ENCODE peak calls at places on chromosome 20, in nine cellular contexts. M, U, O, T, P, R, B, G and K are unnamed samples.

GRCh38 chr20:23133560-23133998 is 47.5 kb upstream of the CD93 start:
- DNase-seq in U (no peak), M (no peak), T (no peak), B (no peak), O (no peak), P (no peak), G (no peak), R (no peak), K (no peak)

GRCh38 chr20:14902432-14903089 is 565.1 kb upstream of the FLRT3 start:
- DNase-seq in O (no peak), R (no peak), M (no peak), U (no peak), G (no peak), B (no peak), P (no peak), T (no peak), K (no peak)

GRCh38 chr20:4556781-4557180 is 164.9 kb upstream of the PRND start:
- DNase-seq in P (no peak), B (no peak), M (no peak), G (no peak), R (no peak), T (no peak), U (no peak), O (no peak), K (no peak)

GRCh38 chr20:20505554-20505953 is 137.7 kb downstream of the INSM1 start:
- DNase-seq in P (no peak), T (no peak), B (no peak), O (no peak), G (no peak), U (no peak), M (no peak), R (no peak), K (no peak)

GRCh38 chr20:38113401-38114325 is 51.4 kb downstream of the TGM2 start:
- DNase-seq in R (no peak), O (no peak), M (no peak), T (peak; percentile 56), G (no peak), P (no peak), B (no peak), U (peak; percentile 27), K (no peak)

GRCh38 chr20:6525447-6526303 is 241.8 kb upstream of the BMP2 start:
- DNase-seq in G (no peak), R (peak; percentile 48), B (no peak), O (no peak), T (no peak), U (no peak), P (peak; percentile 71), M (no peak), K (peak; percentile 19)

GRCh38 chr20:33659341-33660034 is 2.6 kb upstream of the C20orf144 start:
- DNase-seq in B (no peak), R (no peak), U (no peak), G (no peak), P (no peak), M (no peak), T (peak; percentile 17), O (no peak), K (no peak)

GRCh38 chr20:38330638-38331037 is 15.6 kb upstream of the LBP start:
- DNase-seq in T (no peak), P (no peak), M (no peak), O (no peak), B (peak; percentile 42), G (no peak), U (no peak), R (no peak), K (no peak)

GRCh38 chr20:1987826-1988225 is 6.0 kb downstream of the PDYN start:
- DNase-seq in O (no peak), U (no peak), G (no peak), M (no peak), R (peak; percentile 19), P (peak; percentile 26), B (no peak), T (no peak), K (peak; percentile 35)

GRCh38 chr20:50310673-50311051 is 120.0 kb downstream of the CEBPB start:
- DNase-seq in M (no peak), R (no peak), U (no peak), G (no peak), B (no peak), T (no peak), O (no peak), P (no peak), K (no peak)

GRCh38 chr20:45061244-45061643 is 39.7 kb downstream of the KCNS1 start:
- DNase-seq in B (no peak), O (no peak), T (no peak), P (peak; percentile 96), M (peak; percentile 51), U (peak; percentile 26), G (peak; percentile 72), R (peak; percentile 90), K (peak; percentile 79)

GRCh38 chr20:62311150-62311549 is 8.4 kb downstream of the ADRM1 start:
- DNase-seq in M (no peak), U (no peak), T (no peak), B (no peak), O (no peak), R (no peak), G (no peak), P (no peak), K (no peak)

GRCh38 chr20:41223112-41223511 is 85.8 kb downstream of the PLCG1 start:
- DNase-seq in T (no peak), B (no peak), U (no peak), O (no peak), G (no peak), P (peak; percentile 59), M (no peak), R (peak; percentile 47), K (peak; percentile 45)

GRCh38 chr20:46951405-46951804 is 56.8 kb downstream of the EYA2 start:
- DNase-seq in T (no peak), G (no peak), R (peak; percentile 75), O (no peak), U (no peak), P (peak; percentile 37), B (no peak), M (no peak), K (no peak)

GRCh38 chr20:20780127-20780822 is 67.8 kb upstream of the RALGAPA2 start:
- DNase-seq in T (peak; percentile 80), G (no peak), R (peak; percentile 25), B (peak; percentile 85), U (no peak), M (no peak), P (no peak), O (peak; percentile 80), K (peak; percentile 41)

GRCh38 chr20:13220194-13220856 is 749 bp upstream of the ISM1 start:
- DNase-seq in T (no peak), G (no peak), O (peak; percentile 71), R (peak; percentile 32), U (no peak), B (peak; percentile 82), M (no peak), P (peak; percentile 10), K (peak; percentile 21)

DNA sequence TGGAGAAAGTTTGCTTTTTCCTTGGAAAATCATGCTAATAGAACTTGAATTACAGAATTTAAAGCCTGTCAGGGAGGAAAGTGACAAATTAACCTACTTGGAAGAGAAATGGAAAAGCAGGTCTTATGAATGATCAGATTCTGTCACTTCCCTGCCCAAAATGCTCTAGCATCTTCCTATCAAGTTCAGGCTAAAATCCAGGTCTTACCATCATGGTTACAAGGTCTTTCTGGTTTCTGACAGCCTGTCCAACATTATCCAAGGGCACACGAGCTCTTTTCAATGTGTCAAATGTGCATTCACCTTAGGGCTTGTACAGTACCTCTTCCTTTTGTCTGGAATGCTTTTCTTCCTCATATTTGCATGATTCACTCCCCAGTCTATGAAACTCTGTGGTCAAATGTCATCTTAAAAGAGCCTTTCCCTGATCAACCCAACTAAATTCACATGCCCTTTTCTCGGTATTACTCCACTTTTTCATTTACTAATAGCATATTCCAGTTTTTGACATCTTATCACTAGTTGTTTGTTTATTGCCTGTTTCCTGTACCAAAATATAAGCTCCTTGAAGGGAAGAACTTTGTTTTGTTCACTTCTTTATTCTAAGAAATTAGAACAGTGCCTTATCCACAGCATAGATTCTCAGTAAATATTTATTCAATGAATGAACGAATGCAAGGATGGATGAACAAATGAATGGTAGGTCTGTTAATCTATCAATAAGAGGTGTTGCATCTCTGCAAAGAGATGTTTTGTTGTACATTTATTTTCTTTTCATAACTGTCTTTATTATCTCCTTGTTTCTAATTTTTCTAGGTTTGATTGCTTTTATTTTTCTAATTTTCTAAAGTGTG is 139.5 kb downstream of the BCAS1 start:
- DNase-seq in R (no peak), B (no peak), P (peak; percentile 70), M (no peak), T (peak; percentile 3), O (no peak), G (no peak), U (no peak), K (no peak)
- H3K4me3 ChIP-seq in R (no peak overlapping the region), B (no peak overlapping the region), P (no peak overlapping the region), M (no peak overlapping the region), T (no peak overlapping the region), O (no peak overlapping the region), G (no peak overlapping the region), U (no peak overlapping the region), K (no peak overlapping the region)

DNA sequence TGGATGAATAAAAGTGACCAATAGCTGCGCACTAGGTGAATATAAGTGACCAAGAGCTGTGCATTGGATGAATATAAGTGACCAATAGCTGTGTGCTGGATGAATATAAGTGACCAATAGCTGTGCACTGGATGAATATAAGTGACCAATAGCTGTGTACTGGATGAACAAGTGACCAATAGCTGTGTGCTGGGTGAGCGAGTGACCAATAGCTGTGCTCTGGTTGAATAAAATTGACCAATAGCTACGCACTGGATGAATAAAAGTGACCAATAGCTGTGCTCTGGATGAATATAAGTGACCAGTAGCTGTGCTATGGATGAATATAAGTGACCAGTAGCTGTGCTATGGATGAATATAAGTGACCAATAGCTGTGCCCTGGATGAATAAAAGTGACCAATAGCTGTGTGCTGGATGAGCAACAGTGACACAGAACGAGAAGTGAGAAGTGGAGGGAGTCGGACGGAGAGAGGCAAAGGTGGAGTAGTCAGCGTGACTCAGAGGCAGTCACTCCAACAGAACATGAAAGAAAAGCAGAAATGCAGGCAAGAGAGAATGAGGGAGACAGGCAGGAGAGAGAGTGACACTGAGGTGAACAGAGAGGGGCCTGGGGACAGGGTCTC is 38.5 kb downstream of the RBM38 start:
- DNase-seq in T (no peak), U (peak; percentile 23), O (no peak), R (peak; percentile 74), M (no peak), G (no peak), P (peak; percentile 73), B (no peak), K (no peak)
- TF ChIP-seq CTCF in T (no peak), U (no peak), O (no peak), R (no peak), M (no peak), G (no peak), P (no peak), B (no peak), K (no peak)

DNA sequence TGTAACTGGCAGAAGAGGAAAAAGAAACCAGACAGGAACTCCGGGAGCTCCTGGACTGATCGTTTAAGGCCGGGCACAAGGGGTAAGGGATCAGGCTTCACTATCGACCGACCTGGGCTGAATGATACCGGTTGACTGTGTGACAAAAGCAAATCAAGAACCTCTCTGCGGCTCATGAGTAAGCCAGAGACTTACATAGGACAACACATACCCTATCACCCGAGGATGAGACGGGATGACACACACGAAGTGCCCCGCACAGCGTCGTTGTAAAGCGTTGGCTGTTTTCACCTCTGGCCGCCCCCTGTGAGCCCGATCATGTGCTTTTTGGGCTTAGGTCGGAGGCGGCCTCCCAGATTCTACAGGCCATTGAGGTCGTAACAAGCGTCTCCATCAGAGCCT is 695 bp upstream of the TGIF2 start:
- DNase-seq in O (no peak), R (peak; percentile 37), T (peak; percentile 33), B (peak; percentile 36), G (no peak), U (no peak), M (no peak), P (peak; percentile 46), K (no peak)
- H3K4me3 ChIP-seq in O (peak overlapping the region; percentile 86), R (peak overlapping the region; percentile 26), T (peak overlapping the region; percentile 57), B (peak overlapping the region; percentile 69), G (peak overlapping the region; percentile 31), U (peak overlapping the region; percentile 79), M (peak overlapping the region; percentile 55), P (peak overlapping the region; percentile 8), K (peak overlapping the region; percentile 27)

GRCh38 chr20:9323622-9324021 is 190.8 kb upstream of the LAMP5 start:
- DNase-seq in B (no peak), R (no peak), P (no peak), T (no peak), M (no peak), O (no peak), U (peak; percentile 7), G (no peak), K (peak; percentile 20)
- TF ChIP-seq CTCF in B (no peak), R (peak; percentile 49), P (peak; percentile 56), T (no peak), M (peak; percentile 55), O (no peak), U (peak; percentile 73), G (peak; percentile 47), K (peak; percentile 58)